ENCODE peak calls at places on chromosome 19, in seven cellular contexts. One of them, this sample, is unnamed.

GRCh38 chr19:2511991-2512390 is 36.1 kb downstream of the GADD45B start:
- DNase-seq in aorta: no peak
- DNase-seq in putamen: no peak
- DNase-seq in GM18507: no peak
- DNase-seq in BJ: no peak
- DNase-seq in CD4-positive, alpha-beta T cell: no peak
- DNase-seq in upper lobe of left lung: no peak
- DNase-seq in this sample: no peak

GRCh38 chr19:45097776-45098520 is 5.0 kb downstream of the PPP1R37 start:
- DNase-seq in aorta: no peak
- DNase-seq in putamen: peak
- DNase-seq in GM18507: no peak
- DNase-seq in BJ: peak
- DNase-seq in CD4-positive, alpha-beta T cell: no peak
- DNase-seq in upper lobe of left lung: peak
- DNase-seq in this sample: no peak

GRCh38 chr19:1491114-1491848 is at the start of gene REEP6:
- DNase-seq in aorta: peak
- DNase-seq in putamen: no peak
- DNase-seq in GM18507: no peak
- DNase-seq in BJ: no peak
- DNase-seq in CD4-positive, alpha-beta T cell: no peak
- DNase-seq in upper lobe of left lung: no peak
- DNase-seq in this sample: no peak

GRCh38 chr19:58317481-58318072 is 9.2 kb upstream of the ZSCAN22 start:
- DNase-seq in aorta: no peak
- DNase-seq in putamen: no peak
- DNase-seq in GM18507: no peak
- DNase-seq in BJ: no peak
- DNase-seq in CD4-positive, alpha-beta T cell: no peak
- DNase-seq in upper lobe of left lung: no peak
- DNase-seq in this sample: peak

GRCh38 chr19:7931221-7932061 is 5.5 kb upstream of the CTXN1 start:
- DNase-seq in aorta: no peak
- DNase-seq in putamen: no peak
- DNase-seq in GM18507: no peak
- DNase-seq in BJ: no peak
- DNase-seq in CD4-positive, alpha-beta T cell: no peak
- DNase-seq in upper lobe of left lung: no peak
- DNase-seq in this sample: no peak

GRCh38 chr19:42111384-42111783 is 20.9 kb downstream of the POU2F2 start:
- DNase-seq in aorta: no peak
- DNase-seq in putamen: no peak
- DNase-seq in GM18507: no peak
- DNase-seq in BJ: no peak
- DNase-seq in CD4-positive, alpha-beta T cell: no peak
- DNase-seq in upper lobe of left lung: no peak
- DNase-seq in this sample: no peak

GRCh38 chr19:46697142-46697960 is 19.6 kb downstream of the PRKD2 start:
- DNase-seq in aorta: peak
- DNase-seq in putamen: no peak
- DNase-seq in GM18507: no peak
- DNase-seq in BJ: peak
- DNase-seq in CD4-positive, alpha-beta T cell: no peak
- DNase-seq in upper lobe of left lung: peak
- DNase-seq in this sample: no peak

GRCh38 chr19:33404916-33405315 is 31.4 kb downstream of the CEBPG start:
- DNase-seq in aorta: peak
- DNase-seq in putamen: no peak
- DNase-seq in GM18507: no peak
- DNase-seq in BJ: no peak
- DNase-seq in CD4-positive, alpha-beta T cell: no peak
- DNase-seq in upper lobe of left lung: no peak
- DNase-seq in this sample: no peak

GRCh38 chr19:48501446-48501960 is 10.1 kb downstream of the LMTK3 start:
- DNase-seq in aorta: no peak
- DNase-seq in putamen: no peak
- DNase-seq in GM18507: no peak
- DNase-seq in BJ: no peak
- DNase-seq in CD4-positive, alpha-beta T cell: peak
- DNase-seq in upper lobe of left lung: peak
- DNase-seq in this sample: no peak

GRCh38 chr19:13953021-13953531 is 767 bp downstream of the DCAF15 start:
- DNase-seq in aorta: peak
- DNase-seq in putamen: no peak
- DNase-seq in GM18507: no peak
- DNase-seq in BJ: no peak
- DNase-seq in CD4-positive, alpha-beta T cell: no peak
- DNase-seq in upper lobe of left lung: peak
- DNase-seq in this sample: no peak

GRCh38 chr19:4639531-4640246 is 373 bp downstream of the TNFAIP8L1 start:
- DNase-seq in aorta: no peak
- DNase-seq in putamen: no peak
- DNase-seq in GM18507: no peak
- DNase-seq in BJ: no peak
- DNase-seq in CD4-positive, alpha-beta T cell: no peak
- DNase-seq in upper lobe of left lung: no peak
- DNase-seq in this sample: no peak

GRCh38 chr19:51749979-51750378 is 1.7 kb downstream of the FPR1 start:
- DNase-seq in aorta: no peak
- DNase-seq in putamen: no peak
- DNase-seq in GM18507: no peak
- DNase-seq in BJ: no peak
- DNase-seq in CD4-positive, alpha-beta T cell: no peak
- DNase-seq in upper lobe of left lung: no peak
- DNase-seq in this sample: no peak

GRCh38 chr19:55373993-55374757 is 2.5 kb upstream of the TMEM190 start:
- DNase-seq in aorta: no peak
- DNase-seq in putamen: no peak
- DNase-seq in GM18507: no peak
- DNase-seq in BJ: no peak
- DNase-seq in CD4-positive, alpha-beta T cell: no peak
- DNase-seq in upper lobe of left lung: no peak
- DNase-seq in this sample: no peak

GRCh38 chr19:46571495-46571894 is 29.6 kb upstream of the CALM3 start:
- DNase-seq in aorta: no peak
- DNase-seq in putamen: no peak
- DNase-seq in GM18507: no peak
- DNase-seq in BJ: no peak
- DNase-seq in CD4-positive, alpha-beta T cell: no peak
- DNase-seq in upper lobe of left lung: no peak
- DNase-seq in this sample: peak

GRCh38 chr19:42421101-42421500 is 6.1 kb downstream of the LIPE start:
- DNase-seq in aorta: no peak
- DNase-seq in putamen: no peak
- DNase-seq in GM18507: no peak
- DNase-seq in BJ: no peak
- DNase-seq in CD4-positive, alpha-beta T cell: no peak
- DNase-seq in upper lobe of left lung: no peak
- DNase-seq in this sample: no peak

GRCh38 chr19:18460313-18460712 is 22.4 kb upstream of the ISYNA1 start:
- DNase-seq in aorta: peak
- DNase-seq in putamen: no peak
- DNase-seq in GM18507: no peak
- DNase-seq in BJ: no peak
- DNase-seq in CD4-positive, alpha-beta T cell: no peak
- DNase-seq in upper lobe of left lung: no peak
- DNase-seq in this sample: no peak

GRCh38 chr19:11261902-11262839 is at the start of gene DOCK6:
- DNase-seq in aorta: peak
- DNase-seq in putamen: no peak
- DNase-seq in GM18507: no peak
- DNase-seq in BJ: no peak
- DNase-seq in CD4-positive, alpha-beta T cell: no peak
- DNase-seq in upper lobe of left lung: peak
- DNase-seq in this sample: no peak

GRCh38 chr19:58563034-58563573 is 4.7 kb upstream of the UBE2M start:
- DNase-seq in aorta: peak
- DNase-seq in putamen: no peak
- DNase-seq in GM18507: no peak
- DNase-seq in BJ: no peak
- DNase-seq in CD4-positive, alpha-beta T cell: no peak
- DNase-seq in upper lobe of left lung: no peak
- DNase-seq in this sample: no peak

GRCh38 chr19:677601-678380 is 1.6 kb downstream of the FSTL3 start:
- DNase-seq in aorta: no peak
- DNase-seq in putamen: no peak
- DNase-seq in GM18507: no peak
- DNase-seq in BJ: no peak
- DNase-seq in CD4-positive, alpha-beta T cell: no peak
- DNase-seq in upper lobe of left lung: peak
- DNase-seq in this sample: no peak

GRCh38 chr19:2617393-2618165 is 84.9 kb downstream of the GNG7 start:
- DNase-seq in aorta: no peak
- DNase-seq in putamen: no peak
- DNase-seq in GM18507: no peak
- DNase-seq in BJ: no peak
- DNase-seq in CD4-positive, alpha-beta T cell: no peak
- DNase-seq in upper lobe of left lung: no peak
- DNase-seq in this sample: no peak

GRCh38 chr19:45526143-45526542 is 18.9 kb downstream of the VASP start:
- DNase-seq in aorta: no peak
- DNase-seq in putamen: peak
- DNase-seq in GM18507: no peak
- DNase-seq in BJ: no peak
- DNase-seq in CD4-positive, alpha-beta T cell: no peak
- DNase-seq in upper lobe of left lung: peak
- DNase-seq in this sample: no peak

GRCh38 chr19:16366433-16367268 is 42.0 kb downstream of the KLF2 start:
- DNase-seq in aorta: peak
- DNase-seq in putamen: no peak
- DNase-seq in GM18507: no peak
- DNase-seq in BJ: no peak
- DNase-seq in CD4-positive, alpha-beta T cell: peak
- DNase-seq in upper lobe of left lung: no peak
- DNase-seq in this sample: peak

GRCh38 chr19:56091751-56092546 is 29.1 kb downstream of the ZNF787 start:
- DNase-seq in aorta: no peak
- DNase-seq in putamen: no peak
- DNase-seq in GM18507: no peak
- DNase-seq in BJ: no peak
- DNase-seq in CD4-positive, alpha-beta T cell: no peak
- DNase-seq in upper lobe of left lung: no peak
- DNase-seq in this sample: no peak

GRCh38 chr19:4108767-4109625 is 14.9 kb downstream of the MAP2K2 start:
- DNase-seq in aorta: no peak
- DNase-seq in putamen: no peak
- DNase-seq in GM18507: peak
- DNase-seq in BJ: no peak
- DNase-seq in CD4-positive, alpha-beta T cell: peak
- DNase-seq in upper lobe of left lung: peak
- DNase-seq in this sample: peak

GRCh38 chr19:3450796-3451411 is 29.4 kb downstream of the SMIM24 start:
- DNase-seq in aorta: peak
- DNase-seq in putamen: no peak
- DNase-seq in GM18507: no peak
- DNase-seq in BJ: peak
- DNase-seq in CD4-positive, alpha-beta T cell: no peak
- DNase-seq in upper lobe of left lung: peak
- DNase-seq in this sample: no peak

GRCh38 chr19:54606230-54606629 is 12.8 kb downstream of the LILRA1 start:
- DNase-seq in aorta: no peak
- DNase-seq in putamen: no peak
- DNase-seq in GM18507: no peak
- DNase-seq in BJ: no peak
- DNase-seq in CD4-positive, alpha-beta T cell: no peak
- DNase-seq in upper lobe of left lung: no peak
- DNase-seq in this sample: no peak

GRCh38 chr19:45508931-45509691 is 1.8 kb downstream of the VASP start:
- DNase-seq in aorta: peak
- DNase-seq in putamen: no peak
- DNase-seq in GM18507: peak
- DNase-seq in BJ: no peak
- DNase-seq in CD4-positive, alpha-beta T cell: no peak
- DNase-seq in upper lobe of left lung: peak
- DNase-seq in this sample: no peak

GRCh38 chr19:4536798-4537197 is 1.8 kb upstream of the PLIN5 start:
- DNase-seq in aorta: no peak
- DNase-seq in putamen: no peak
- DNase-seq in GM18507: no peak
- DNase-seq in BJ: no peak
- DNase-seq in CD4-positive, alpha-beta T cell: no peak
- DNase-seq in upper lobe of left lung: no peak
- DNase-seq in this sample: no peak

GRCh38 chr19:30696514-30696913 is 324.3 kb downstream of the ZNF536 start:
- DNase-seq in aorta: no peak
- DNase-seq in putamen: no peak
- DNase-seq in GM18507: no peak
- DNase-seq in BJ: no peak
- DNase-seq in CD4-positive, alpha-beta T cell: no peak
- DNase-seq in upper lobe of left lung: no peak
- DNase-seq in this sample: peak

GRCh38 chr19:7063764-7064418 is 5.4 kb upstream of the MBD3L3 start:
- DNase-seq in aorta: no peak
- DNase-seq in putamen: no peak
- DNase-seq in GM18507: no peak
- DNase-seq in BJ: no peak
- DNase-seq in CD4-positive, alpha-beta T cell: no peak
- DNase-seq in upper lobe of left lung: no peak
- DNase-seq in this sample: no peak

GRCh38 chr19:19606021-19606420 is 12.5 kb downstream of the PBX4 start:
- DNase-seq in aorta: no peak
- DNase-seq in putamen: no peak
- DNase-seq in GM18507: no peak
- DNase-seq in BJ: no peak
- DNase-seq in CD4-positive, alpha-beta T cell: peak
- DNase-seq in upper lobe of left lung: no peak
- DNase-seq in this sample: peak

GRCh38 chr19:14507704-14508246 is 10.4 kb downstream of the DNAJB1 start:
- DNase-seq in aorta: no peak
- DNase-seq in putamen: no peak
- DNase-seq in GM18507: no peak
- DNase-seq in BJ: peak
- DNase-seq in CD4-positive, alpha-beta T cell: no peak
- DNase-seq in upper lobe of left lung: peak
- DNase-seq in this sample: no peak

GRCh38 chr19:8513687-8514504 is at the start of gene ZNF414:
- DNase-seq in aorta: peak
- DNase-seq in putamen: peak
- DNase-seq in GM18507: peak
- DNase-seq in BJ: peak
- DNase-seq in CD4-positive, alpha-beta T cell: peak
- DNase-seq in upper lobe of left lung: peak
- DNase-seq in this sample: peak

GRCh38 chr19:48713041-48713863 is 6.3 kb downstream of the MAMSTR start:
- DNase-seq in aorta: no peak
- DNase-seq in putamen: no peak
- DNase-seq in GM18507: no peak
- DNase-seq in BJ: no peak
- DNase-seq in CD4-positive, alpha-beta T cell: no peak
- DNase-seq in upper lobe of left lung: no peak
- DNase-seq in this sample: peak

GRCh38 chr19:48842744-48843162 is 6.5 kb upstream of the HSD17B14 start:
- DNase-seq in aorta: no peak
- DNase-seq in putamen: no peak
- DNase-seq in GM18507: no peak
- DNase-seq in BJ: no peak
- DNase-seq in CD4-positive, alpha-beta T cell: peak
- DNase-seq in upper lobe of left lung: no peak
- DNase-seq in this sample: peak

This sample was measured in Jurkat, Clone E6-1.